ENCODE peak calls at places on chromosomes 1 and 21, in nine cellular contexts. B is OCI-LY7; O is effector memory CD4-positive, alpha-beta T cell; P is Karpas-422; Y is SK-N-SH; S is fibroblast of lung; U is breast epithelium; M is right cardiac atrium; E is heart right ventricle. I is an unnamed sample. For H3K4me1, the result is how much of the 10 kb centered on the place peaks cover.

GRCh38 chr1:37948841-37949240 is 2.0 kb upstream of the INPP5B start:
- DNase-seq in B (no peak), O (no peak), P (no peak), Y (no peak), S (no peak), U (no peak), M (no peak), E (no peak), I (no peak)

GRCh38 chr1:47992720-47993119 is 4.5 kb downstream of the TRABD2B start:
- DNase-seq in B (no peak), O (no peak), P (no peak), Y (no peak), S (no peak), U (no peak), M (peak), E (peak), I (no peak)

GRCh38 chr1:225762444-225762843 is 15.2 kb upstream of the SRP9 start:
- DNase-seq in B (no peak), O (no peak), P (no peak), Y (no peak), S (no peak), U (no peak), M (no peak), E (no peak), I (no peak)

GRCh38 chr1:154327466-154328317 is 2.4 kb downstream of the ATP8B2 start:
- DNase-seq in B (peak), O (peak), P (peak), Y (no peak), S (no peak), U (no peak), M (no peak), E (no peak), I (no peak)

GRCh38 chr1:232529747-232530146 is 100.2 kb downstream of the SIPA1L2 start:
- DNase-seq in B (no peak), O (no peak), P (no peak), Y (no peak), S (no peak), U (no peak), M (no peak), E (no peak), I (no peak)

GRCh38 chr1:235411489-235412486 is 44.6 kb downstream of the TBCE start:
- DNase-seq in B (no peak), O (peak), P (no peak), Y (no peak), S (no peak), U (no peak), M (no peak), E (no peak), I (no peak)

GRCh38 chr1:226659641-226660040 is 79.4 kb downstream of the ITPKB start:
- DNase-seq in B (no peak), O (no peak), P (no peak), Y (no peak), S (no peak), U (no peak), M (peak), E (no peak), I (no peak)

GRCh38 chr1:83822206-83822605 is 176.7 kb downstream of the TTLL7 start:
- DNase-seq in B (no peak), O (no peak), P (no peak), Y (no peak), S (no peak), U (no peak), M (no peak), E (no peak), I (no peak)

GRCh38 chr1:197519741-197520334 is 251.8 kb downstream of the CRB1 start:
- DNase-seq in B (peak), O (no peak), P (peak), Y (no peak), S (peak), U (no peak), M (no peak), E (no peak), I (no peak)

GRCh38 chr1:156804572-156805243 is 11.9 kb downstream of the SH2D2A start:
- DNase-seq in B (no peak), O (no peak), P (no peak), Y (peak), S (no peak), U (no peak), M (peak), E (no peak), I (no peak)

GRCh38 chr1:44050261-44050660 is 19.0 kb upstream of the SLC6A9 start:
- DNase-seq in B (no peak), O (no peak), P (peak), Y (no peak), S (no peak), U (no peak), M (no peak), E (no peak), I (no peak)
- H3K27ac ChIP-seq in B (no peak), O (no peak), P (no peak), Y (no peak), S (peak), U (no peak), M (no peak), E (no peak), I (no peak)

GRCh38 chr1:116769050-116769449 is 14.8 kb downstream of the CD2 start:
- DNase-seq in B (peak), O (no peak), P (no peak), Y (no peak), S (no peak), U (no peak), M (no peak), E (no peak), I (no peak)

GRCh38 chr1:116770625-116771024 is 16.4 kb downstream of the CD2 start:
- DNase-seq in B (no peak), O (no peak), P (no peak), Y (no peak), S (no peak), U (no peak), M (no peak), E (no peak), I (no peak)

GRCh38 chr1:116768416-116768815 is 14.2 kb downstream of the CD2 start:
- DNase-seq in B (no peak), O (no peak), P (no peak), Y (no peak), S (no peak), U (no peak), M (no peak), E (no peak), I (no peak)

GRCh38 chr1:116769994-116770393 is 15.8 kb downstream of the CD2 start:
- DNase-seq in B (no peak), O (no peak), P (no peak), Y (no peak), S (no peak), U (no peak), M (no peak), E (no peak), I (no peak)

DNA sequence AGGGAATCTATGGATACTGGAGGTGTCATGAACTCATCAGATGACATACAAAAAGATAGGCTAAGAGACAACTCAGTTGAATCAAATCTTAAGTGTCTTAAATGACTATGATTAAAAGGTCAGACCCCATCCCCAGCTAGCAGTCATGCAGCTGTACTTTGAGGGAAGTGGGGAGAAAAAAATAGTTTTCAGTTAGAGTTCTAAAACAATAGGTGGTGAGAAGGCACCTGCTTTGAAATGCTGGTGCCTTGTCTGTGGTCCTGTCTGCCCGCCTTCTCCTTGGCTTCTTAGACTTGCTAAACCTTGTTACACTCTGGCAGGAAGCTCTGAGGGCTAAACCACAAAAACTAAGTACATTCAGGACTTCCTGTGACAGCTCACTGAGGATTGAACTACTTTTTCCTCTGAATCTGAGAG is 15.3 kb downstream of the CD2 start:
- DNase-seq in B (peak), O (peak), P (no peak), Y (no peak), S (no peak), U (no peak), M (no peak), E (no peak), I (no peak)
- H3K4me1 ChIP-seq in B (under half), O (half or more), P (under half), Y (under half), S (under half), U (under half), M (under half), E (under half), I (under half)

DNA sequence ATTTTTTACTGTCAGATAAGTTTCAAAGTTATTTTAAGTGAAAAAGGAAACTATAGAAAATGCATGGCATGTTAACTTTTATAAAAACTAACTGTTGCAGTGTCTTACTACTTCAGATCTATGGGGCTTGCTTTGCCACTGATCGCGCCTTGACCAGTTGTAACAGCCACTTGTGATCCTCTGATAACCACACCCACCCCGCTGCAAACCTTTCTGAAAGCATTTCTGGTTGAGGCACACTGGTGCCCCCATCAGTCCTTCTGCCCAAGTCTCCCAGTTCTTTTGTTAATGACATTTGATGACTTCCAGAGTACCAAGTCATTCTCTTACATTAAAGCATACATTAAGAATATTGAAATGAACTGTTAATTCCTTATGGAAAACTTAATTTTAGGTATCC is 64.9 kb downstream of the PRDM2 start:
- DNase-seq in B (peak), O (no peak), P (no peak), Y (no peak), S (no peak), U (no peak), M (no peak), E (no peak), I (no peak)
- H3K4me3 ChIP-seq in B (no peak), O (no peak), P (no peak), Y (no peak), S (no peak), U (no peak), M (no peak), E (no peak), I (no peak)

GRCh38 chr1:56050911-56051310 is 528.5 kb downstream of the PLPP3 start:
- DNase-seq in B (no peak), O (no peak), P (no peak), Y (no peak), S (no peak), U (no peak), M (no peak), E (no peak), I (no peak)

GRCh38 chr1:56054959-56055358 is 524.4 kb downstream of the PLPP3 start:
- DNase-seq in B (no peak), O (no peak), P (no peak), Y (no peak), S (no peak), U (no peak), M (no peak), E (no peak), I (no peak)

GRCh38 chr1:56056438-56057312 is 522.7 kb downstream of the PLPP3 start:
- DNase-seq in B (no peak), O (no peak), P (no peak), Y (no peak), S (peak), U (no peak), M (no peak), E (no peak), I (no peak)

GRCh38 chr1:56052090-56052489 is 527.3 kb downstream of the PLPP3 start:
- DNase-seq in B (no peak), O (no peak), P (no peak), Y (no peak), S (no peak), U (no peak), M (no peak), E (no peak), I (no peak)
- H3K27ac ChIP-seq in B (no peak), O (no peak), P (no peak), Y (no peak), S (no peak), U (no peak), M (no peak), E (no peak), I (no peak)

GRCh38 chr1:2124446-2125198 is 70.0 kb downstream of the FAAP20 start:
- DNase-seq in B (no peak), O (no peak), P (no peak), Y (no peak), S (no peak), U (no peak), M (peak), E (no peak), I (no peak)
- H3K4me1 ChIP-seq in B (under half), O (under half), P (under half), Y (under half), S (under half), U (under half), M (under half), E (under half), I (under half)

GRCh38 chr1:3159996-3160395 is 91.0 kb downstream of the PRDM16 start:
- DNase-seq in B (no peak), O (no peak), P (no peak), Y (no peak), S (no peak), U (no peak), M (no peak), E (no peak), I (no peak)
- H3K4me3 ChIP-seq in B (no peak), O (no peak), P (no peak), Y (no peak), S (no peak), U (no peak), M (no peak), E (no peak), I (no peak)

GRCh38 chr1:9440261-9440660 is 99.0 kb upstream of the SLC25A33 start:
- DNase-seq in B (no peak), O (no peak), P (no peak), Y (no peak), S (no peak), U (no peak), M (no peak), E (no peak), I (no peak)
- H3K27ac ChIP-seq in B (no peak), O (no peak), P (no peak), Y (no peak), S (no peak), U (no peak), M (peak), E (peak), I (peak)

GRCh38 chr21:34912022-34912933 is 136.8 kb downstream of the RUNX1 start:
- DNase-seq in B (no peak), O (no peak), P (no peak), Y (no peak), S (no peak), U (no peak), M (no peak), E (no peak), I (no peak)

GRCh38 chr21:34914239-34914638 is 134.9 kb downstream of the RUNX1 start:
- DNase-seq in B (no peak), O (no peak), P (no peak), Y (no peak), S (no peak), U (no peak), M (no peak), E (no peak), I (no peak)

GRCh38 chr21:34911360-34911759 is 137.7 kb downstream of the RUNX1 start:
- DNase-seq in B (no peak), O (no peak), P (no peak), Y (no peak), S (no peak), U (no peak), M (peak), E (no peak), I (no peak)

GRCh38 chr21:34915364-34915834 is 133.7 kb downstream of the RUNX1 start:
- DNase-seq in B (no peak), O (no peak), P (no peak), Y (no peak), S (peak), U (no peak), M (no peak), E (no peak), I (no peak)

DNA sequence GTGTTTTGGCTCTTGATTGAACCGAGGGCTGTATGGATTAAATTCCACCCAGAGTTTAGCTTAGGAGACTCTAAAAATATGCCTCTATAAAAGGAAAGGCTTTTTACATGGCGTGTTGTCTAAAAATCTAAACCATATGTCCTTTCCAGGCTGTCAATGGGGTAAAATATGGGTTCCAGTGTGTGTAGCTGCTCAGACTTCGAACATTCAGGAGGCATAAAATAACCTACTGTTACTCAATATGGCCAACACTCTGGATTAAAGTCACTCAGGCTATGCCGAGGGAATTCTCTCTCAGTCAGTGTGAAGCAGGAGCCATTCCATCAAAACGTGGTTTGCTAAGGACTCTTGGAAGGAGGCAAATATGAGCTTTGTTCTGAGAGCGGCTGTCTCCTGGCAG is 135.3 kb downstream of the RUNX1 start:
- DNase-seq in B (no peak), O (no peak), P (no peak), Y (no peak), S (peak), U (no peak), M (no peak), E (no peak), I (no peak)
- H3K4me1 ChIP-seq in B (under half), O (under half), P (under half), Y (under half), S (under half), U (under half), M (under half), E (under half), I (under half)